ENCODE peak calls at places on chromosomes 4 and X, in ten cellular contexts. E, C, B, U, H, Q, K, W, S and N are unnamed samples.

GRCh38 chr4:87017580-87018061 is 82.8 kb downstream of the AFF1 start:
- DNase-seq in K (no peak), C (no peak), U (no peak), Q (peak; percentile 88), H (no peak), B (no peak), S (no peak), W (no peak), E (peak; percentile 82), N (no peak)

GRCh38 chrX:44997888-44998287 is 124.9 kb downstream of the KDM6A start:
- DNase-seq in K (no peak), U (no peak), Q (no peak), H (no peak), S (no peak), W (no peak), B (no peak), C (no peak), E (no peak), N (no peak)

GRCh38 chrX:115939070-115939469 is 231.5 kb upstream of the AGTR2 start:
- DNase-seq in K (no peak), U (no peak), C (no peak), E (no peak), W (no peak), H (no peak), B (no peak), Q (no peak), S (no peak), N (no peak)

GRCh38 chr4:46392421-46392820 is 2.5 kb upstream of the GABRA2 start:
- DNase-seq in E (no peak), Q (no peak), S (no peak), C (no peak), W (no peak), B (no peak), U (peak; percentile 30), H (no peak), K (no peak), N (no peak)

GRCh38 chr4:37531156-37531555 is 155.0 kb downstream of the RELL1 start:
- DNase-seq in C (no peak), S (no peak), H (no peak), E (no peak), K (no peak), U (no peak), Q (no peak), B (no peak), W (no peak), N (no peak)

GRCh38 chr4:164623099-164623498 is 130.8 kb upstream of the SMIM31 start:
- DNase-seq in B (no peak), W (no peak), S (no peak), C (no peak), Q (no peak), E (no peak), H (no peak), K (no peak), U (no peak), N (no peak)

GRCh38 chr4:162497564-162498167 is 333.9 kb upstream of the FSTL5 start:
- DNase-seq in E (peak; percentile 5), K (no peak), C (no peak), H (no peak), Q (peak; percentile 65), B (no peak), S (peak; percentile 26), W (no peak), U (peak; percentile 24), N (no peak)

GRCh38 chrX:107686792-107687191 is 58.5 kb downstream of the PRPS1 start:
- DNase-seq in S (no peak), K (no peak), C (no peak), Q (peak; percentile 25), H (no peak), E (no peak), U (no peak), B (no peak), W (no peak), N (no peak)

GRCh38 chr4:2953496-2953895 is 9.7 kb downstream of the NOP14 start:
- DNase-seq in K (no peak), U (no peak), H (no peak), Q (no peak), B (no peak), W (no peak), S (no peak), C (no peak), E (no peak), N (no peak)

GRCh38 chr4:170853422-170854021 is 763.8 kb upstream of the AADAT start:
- DNase-seq in C (peak; percentile 73), S (peak; percentile 52), E (peak; percentile 32), Q (no peak), B (no peak), K (peak; percentile 1), U (peak; percentile 31), W (peak; percentile 71), H (peak; percentile 7), N (no peak)

GRCh38 chrX:135425026-135425425 is 3.3 kb downstream of the SMIM10L2A start:
- DNase-seq in Q (no peak), B (no peak), H (no peak), U (no peak), W (no peak), K (no peak), E (no peak), C (no peak), S (no peak), N (no peak)

GRCh38 chrX:135424469-135424868 is 2.7 kb downstream of the SMIM10L2A start:
- DNase-seq in S (no peak), C (no peak), K (no peak), E (no peak), W (no peak), B (no peak), U (no peak), H (no peak), Q (no peak), N (no peak)

GRCh38 chrX:135421932-135422809 is at the start of gene SMIM10L2A:
- DNase-seq in U (no peak), W (no peak), B (no peak), E (no peak), C (no peak), S (no peak), K (no peak), Q (no peak), H (no peak), N (no peak)

GRCh38 chrX:135420831-135421230 is 913 bp upstream of the SMIM10L2A start:
- DNase-seq in C (no peak), U (no peak), B (no peak), Q (no peak), K (no peak), E (no peak), H (no peak), S (no peak), W (no peak), N (no peak)

DNA sequence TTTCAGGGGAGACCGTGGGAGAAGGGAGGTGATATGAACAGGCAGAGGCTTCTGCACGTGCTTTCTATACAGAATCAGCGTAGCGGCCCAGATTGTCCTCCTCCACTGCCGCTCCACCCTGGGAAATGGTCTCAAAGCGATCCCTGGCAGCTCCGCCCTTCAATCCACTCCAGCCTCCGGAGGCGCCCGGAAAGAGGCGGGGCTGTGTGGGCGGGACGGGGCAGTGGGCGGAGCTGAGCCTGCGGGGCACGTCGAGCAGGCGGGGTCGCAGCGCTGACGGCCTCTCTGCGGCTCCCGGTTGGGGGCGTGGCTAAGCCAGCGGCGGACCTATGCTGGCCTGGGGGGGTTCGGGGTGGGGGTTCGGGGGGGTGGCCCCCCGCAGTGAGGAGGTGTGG is 210 bp upstream of the SMIM10L2A start:
- DNase-seq in U (peak; percentile 66), H (peak; percentile 58), S (peak; percentile 90), C (peak; percentile 93), Q (peak; percentile 80), E (peak; percentile 21), K (peak; percentile 46), B (peak; percentile 88), W (peak; percentile 91), N (peak; percentile 86)
- H3K27ac ChIP-seq in U (no peak overlapping the region), H (no peak overlapping the region), S (peak overlapping the region; percentile 44), C (no peak overlapping the region), Q (no peak overlapping the region), E (no peak overlapping the region), K (no peak overlapping the region), B (no peak overlapping the region), W (no peak overlapping the region), N (no peak overlapping the region)

GRCh38 chrX:109890300-109890699 is 112.6 kb upstream of the TMEM164 start:
- DNase-seq in K (no peak), C (no peak), B (no peak), W (no peak), E (no peak), H (no peak), U (no peak), S (no peak), Q (no peak), N (no peak)

GRCh38 chrX:109886122-109886761 is 116.7 kb upstream of the TMEM164 start:
- DNase-seq in B (peak; percentile 20), U (peak; percentile 21), K (no peak), S (peak; percentile 32), H (peak; percentile 16), C (no peak), E (peak; percentile 38), W (peak; percentile 38), Q (peak; percentile 69), N (no peak)

GRCh38 chrX:109890910-109891502 is 111.9 kb upstream of the TMEM164 start:
- DNase-seq in E (peak; percentile 45), H (peak; percentile 26), Q (peak; percentile 74), K (no peak), U (peak; percentile 52), B (peak; percentile 37), S (peak; percentile 48), C (no peak), W (peak; percentile 76), N (no peak)

DNA sequence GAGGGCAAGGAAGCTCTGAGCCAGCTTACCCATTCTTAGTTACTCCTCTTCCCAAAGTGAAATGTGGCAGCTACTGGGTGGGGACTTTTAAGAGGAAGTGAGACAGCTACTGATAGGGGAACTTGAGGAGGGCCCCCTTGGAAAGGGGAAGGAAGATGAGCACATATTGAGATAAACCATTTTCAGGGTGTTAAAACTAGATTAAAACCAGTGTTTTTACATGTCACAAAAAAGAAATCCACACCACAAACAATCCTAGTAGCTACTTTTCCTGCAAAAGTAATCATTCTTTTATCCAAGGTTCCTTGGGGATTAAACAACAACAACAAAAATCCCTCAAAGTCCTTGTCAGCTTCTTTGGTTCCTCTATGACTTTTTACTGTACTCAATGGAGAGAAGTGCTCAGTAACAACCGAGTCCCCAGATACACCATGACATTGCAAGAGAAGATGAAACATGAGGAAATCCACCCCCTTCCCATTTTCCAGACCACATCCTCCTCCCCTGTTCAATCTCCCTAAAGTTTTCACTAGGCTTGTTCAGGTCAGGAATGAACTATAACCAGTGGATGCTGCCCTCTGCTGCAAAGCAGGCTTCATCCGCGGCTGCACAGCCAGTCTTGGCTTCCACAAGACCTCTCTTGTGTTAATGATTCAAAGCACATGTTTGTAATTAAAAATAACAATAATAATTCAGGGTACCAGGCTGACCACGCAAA is 113.5 kb upstream of the TMEM164 start:
- DNase-seq in Q (peak; percentile 54), U (no peak), B (no peak), H (no peak), E (peak; percentile 12), K (no peak), C (no peak), W (no peak), S (peak; percentile 7), N (no peak)
- H3K27ac ChIP-seq in Q (no peak overlapping the region), U (no peak overlapping the region), B (no peak overlapping the region), H (no peak overlapping the region), E (no peak overlapping the region), K (no peak overlapping the region), C (no peak overlapping the region), W (no peak overlapping the region), S (no peak overlapping the region), N (no peak overlapping the region)

GRCh38 chr4:76589402-76589801 is 154.4 kb downstream of the SHROOM3 start:
- DNase-seq in C (no peak), E (no peak), U (no peak), W (peak; percentile 37), B (no peak), Q (peak; percentile 58), H (no peak), K (no peak), S (no peak), N (no peak)
- H3K27ac ChIP-seq in C (peak overlapping the region; percentile 99), E (peak overlapping the region; percentile 96), U (peak overlapping the region; percentile 87), W (peak overlapping the region; percentile 99), B (peak overlapping the region; percentile 56), Q (peak overlapping the region; percentile 99), H (peak overlapping the region; percentile 71), K (peak overlapping the region; percentile 46), S (peak overlapping the region; percentile 63), N (no peak overlapping the region)

GRCh38 chrX:54980334-54980733 is 13.7 kb downstream of the PFKFB1 start:
- DNase-seq in E (no peak), B (no peak), K (no peak), Q (no peak), H (no peak), C (no peak), S (no peak), W (no peak), U (no peak), N (no peak)
- H3K27ac ChIP-seq in E (no peak overlapping the region), B (no peak overlapping the region), K (no peak overlapping the region), Q (no peak overlapping the region), H (no peak overlapping the region), C (no peak overlapping the region), S (no peak overlapping the region), W (no peak overlapping the region), U (no peak overlapping the region), N (no peak overlapping the region)